ENCODE peak calls at places on chromosomes 12 and 14, in four cellular contexts. One of them, this sample, is unnamed.

GRCh38 chr12:127810026-127810425 is 456.9 kb upstream of the TMEM132C start:
- DNase-seq in A673: peak
- DNase-seq in heart left ventricle: no peak
- DNase-seq in tibial artery: no peak
- DNase-seq in this sample: no peak

GRCh38 chr12:59803735-59804134 is 207.9 kb downstream of the SLC16A7 start:
- DNase-seq in heart left ventricle: no peak
- DNase-seq in A673: no peak
- DNase-seq in tibial artery: no peak
- DNase-seq in this sample: no peak

GRCh38 chr12:105942316-105942715 is 196.4 kb downstream of the NUAK1 start:
- DNase-seq in tibial artery: no peak
- DNase-seq in heart left ventricle: no peak
- DNase-seq in A673: no peak
- DNase-seq in this sample: no peak

GRCh38 chr14:96567289-96567899 is 65.2 kb downstream of the PAPOLA start:
- DNase-seq in A673: peak
- DNase-seq in heart left ventricle: no peak
- DNase-seq in tibial artery: no peak
- DNase-seq in this sample: no peak

GRCh38 chr12:7994731-7995205 is 37.7 kb upstream of the FOXJ2 start:
- DNase-seq in heart left ventricle: no peak
- DNase-seq in A673: no peak
- DNase-seq in tibial artery: no peak
- DNase-seq in this sample: no peak

GRCh38 chr12:111129149-111129548 is 208.8 kb upstream of the MYL2 start:
- DNase-seq in A673: no peak
- DNase-seq in heart left ventricle: no peak
- DNase-seq in tibial artery: no peak
- DNase-seq in this sample: no peak

GRCh38 chr14:85333313-85333712 is 196.6 kb upstream of the FLRT2 start:
- DNase-seq in tibial artery: no peak
- DNase-seq in A673: peak
- DNase-seq in heart left ventricle: no peak
- DNase-seq in this sample: no peak

GRCh38 chr12:62044450-62044849 is 215.8 kb upstream of the USP15 start:
- DNase-seq in tibial artery: no peak
- DNase-seq in A673: no peak
- DNase-seq in heart left ventricle: no peak
- DNase-seq in this sample: no peak

GRCh38 chr12:56257491-56258067 is 605 bp downstream of the ANKRD52 start:
- DNase-seq in heart left ventricle: no peak
- DNase-seq in tibial artery: no peak
- DNase-seq in A673: peak
- DNase-seq in this sample: no peak

GRCh38 chr12:131507881-131508280 is 203.0 kb upstream of the SFSWAP start:
- DNase-seq in tibial artery: no peak
- DNase-seq in A673: no peak
- DNase-seq in heart left ventricle: no peak
- DNase-seq in this sample: no peak

GRCh38 chr12:124184456-124184855 is 110.4 kb upstream of the RFLNA start:
- DNase-seq in A673: no peak
- DNase-seq in heart left ventricle: no peak
- DNase-seq in tibial artery: no peak
- DNase-seq in this sample: no peak

GRCh38 chr12:71594214-71594948 is 69.3 kb downstream of the ZFC3H1 start:
- DNase-seq in tibial artery: no peak
- DNase-seq in A673: peak
- DNase-seq in heart left ventricle: peak
- DNase-seq in this sample: no peak

GRCh38 chr14:103669370-103669769 is 40.4 kb downstream of the KLC1 start:
- DNase-seq in A673: no peak
- DNase-seq in heart left ventricle: no peak
- DNase-seq in tibial artery: no peak
- DNase-seq in this sample: no peak

GRCh38 chr12:89454080-89454848 is 70.3 kb downstream of the GALNT4 start:
- DNase-seq in tibial artery: no peak
- DNase-seq in heart left ventricle: no peak
- DNase-seq in A673: peak
- DNase-seq in this sample: no peak

GRCh38 chr12:31204995-31205582 is 120.9 kb downstream of the SINHCAF start:
- DNase-seq in heart left ventricle: no peak
- DNase-seq in tibial artery: no peak
- DNase-seq in A673: no peak
- DNase-seq in this sample: no peak

GRCh38 chr14:36518031-36518585 is 1.9 kb downstream of the NKX2-1 start:
- DNase-seq in tibial artery: no peak
- DNase-seq in A673: no peak
- DNase-seq in heart left ventricle: no peak
- DNase-seq in this sample: no peak

GRCh38 chr12:82671673-82672195 is 15.0 kb upstream of the TMTC2 start:
- DNase-seq in heart left ventricle: no peak
- DNase-seq in A673: no peak
- DNase-seq in tibial artery: no peak
- DNase-seq in this sample: no peak

GRCh38 chr12:122028165-122028591 is 6.5 kb downstream of the BCL7A start:
- DNase-seq in heart left ventricle: no peak
- DNase-seq in A673: no peak
- DNase-seq in tibial artery: no peak
- DNase-seq in this sample: no peak

GRCh38 chr12:105899589-105899988 is 239.2 kb downstream of the NUAK1 start:
- DNase-seq in A673: no peak
- DNase-seq in tibial artery: no peak
- DNase-seq in heart left ventricle: no peak
- DNase-seq in this sample: no peak

GRCh38 chr14:101958418-101959185 is 5.8 kb upstream of the DYNC1H1 start:
- DNase-seq in tibial artery: peak
- DNase-seq in A673: no peak
- DNase-seq in heart left ventricle: no peak
- DNase-seq in this sample: no peak

GRCh38 chr12:82524636-82525035 is 162.1 kb upstream of the TMTC2 start:
- DNase-seq in A673: no peak
- DNase-seq in heart left ventricle: no peak
- DNase-seq in tibial artery: no peak
- DNase-seq in this sample: no peak

GRCh38 chr12:6062427-6063378 is 61.8 kb downstream of the VWF start:
- DNase-seq in tibial artery: no peak
- DNase-seq in heart left ventricle: peak
- DNase-seq in A673: peak
- DNase-seq in this sample: no peak

GRCh38 chr12:103586791-103587370 is at the start of gene STAB2:
- DNase-seq in heart left ventricle: no peak
- DNase-seq in A673: no peak
- DNase-seq in tibial artery: no peak
- DNase-seq in this sample: no peak

GRCh38 chr14:104998801-104999200 is 13.2 kb downstream of the CLBA1 start:
- DNase-seq in heart left ventricle: peak
- DNase-seq in tibial artery: no peak
- DNase-seq in A673: no peak
- DNase-seq in this sample: no peak

GRCh38 chr14:29743566-29743965 is 184.1 kb downstream of the PRKD1 start:
- DNase-seq in A673: peak
- DNase-seq in heart left ventricle: no peak
- DNase-seq in tibial artery: peak
- DNase-seq in this sample: no peak

GRCh38 chr14:95497561-95498011 is 18.9 kb downstream of the SYNE3 start:
- DNase-seq in heart left ventricle: no peak
- DNase-seq in A673: no peak
- DNase-seq in tibial artery: no peak
- DNase-seq in this sample: no peak

GRCh38 chr14:55707365-55707804 is 127.4 kb downstream of the KTN1 start:
- DNase-seq in tibial artery: no peak
- DNase-seq in heart left ventricle: no peak
- DNase-seq in A673: peak
- DNase-seq in this sample: no peak

GRCh38 chr12:58176296-58176869 is 235.0 kb downstream of the ATP23 start:
- DNase-seq in tibial artery: no peak
- DNase-seq in heart left ventricle: peak
- DNase-seq in A673: peak
- DNase-seq in this sample: no peak

GRCh38 chr14:54804720-54805060 is 97.9 kb downstream of the GCH1 start:
- DNase-seq in heart left ventricle: no peak
- DNase-seq in A673: no peak
- DNase-seq in tibial artery: no peak
- DNase-seq in this sample: peak

GRCh38 chr14:61512026-61512425 is 183.3 kb upstream of the HIF1A start:
- DNase-seq in tibial artery: no peak
- DNase-seq in A673: no peak
- DNase-seq in heart left ventricle: no peak
- DNase-seq in this sample: no peak

GRCh38 chr14:102217987-102218421 is 78.3 kb downstream of the WDR20 start:
- DNase-seq in tibial artery: no peak
- DNase-seq in A673: no peak
- DNase-seq in heart left ventricle: no peak
- DNase-seq in this sample: no peak

GRCh38 chr14:31340297-31341063 is 79.9 kb downstream of the HEATR5A start:
- DNase-seq in heart left ventricle: no peak
- DNase-seq in A673: no peak
- DNase-seq in tibial artery: no peak
- DNase-seq in this sample: no peak

GRCh38 chr14:92515510-92516343 is 2.1 kb downstream of the RIN3 start:
- DNase-seq in tibial artery: no peak
- DNase-seq in heart left ventricle: no peak
- DNase-seq in A673: no peak
- DNase-seq in this sample: no peak

GRCh38 chr12:34395056-34396005 is 373.0 kb downstream of the ALG10 start:
- DNase-seq in heart left ventricle: peak
- DNase-seq in tibial artery: peak
- DNase-seq in A673: no peak
- DNase-seq in this sample: peak

GRCh38 chr12:131788070-131788469 is 40.1 kb upstream of the MMP17 start:
- DNase-seq in tibial artery: no peak
- DNase-seq in A673: no peak
- DNase-seq in heart left ventricle: no peak
- DNase-seq in this sample: no peak

GRCh38 chr14:81208489-81208888 is 12.3 kb downstream of the GTF2A1 start:
- DNase-seq in A673: no peak
- DNase-seq in heart left ventricle: no peak
- DNase-seq in tibial artery: peak
- DNase-seq in this sample: no peak

GRCh38 chr14:94345344-94346072 is 22.4 kb upstream of the SERPINA6 start:
- DNase-seq in A673: peak
- DNase-seq in tibial artery: no peak
- DNase-seq in heart left ventricle: no peak
- DNase-seq in this sample: peak

DNA sequence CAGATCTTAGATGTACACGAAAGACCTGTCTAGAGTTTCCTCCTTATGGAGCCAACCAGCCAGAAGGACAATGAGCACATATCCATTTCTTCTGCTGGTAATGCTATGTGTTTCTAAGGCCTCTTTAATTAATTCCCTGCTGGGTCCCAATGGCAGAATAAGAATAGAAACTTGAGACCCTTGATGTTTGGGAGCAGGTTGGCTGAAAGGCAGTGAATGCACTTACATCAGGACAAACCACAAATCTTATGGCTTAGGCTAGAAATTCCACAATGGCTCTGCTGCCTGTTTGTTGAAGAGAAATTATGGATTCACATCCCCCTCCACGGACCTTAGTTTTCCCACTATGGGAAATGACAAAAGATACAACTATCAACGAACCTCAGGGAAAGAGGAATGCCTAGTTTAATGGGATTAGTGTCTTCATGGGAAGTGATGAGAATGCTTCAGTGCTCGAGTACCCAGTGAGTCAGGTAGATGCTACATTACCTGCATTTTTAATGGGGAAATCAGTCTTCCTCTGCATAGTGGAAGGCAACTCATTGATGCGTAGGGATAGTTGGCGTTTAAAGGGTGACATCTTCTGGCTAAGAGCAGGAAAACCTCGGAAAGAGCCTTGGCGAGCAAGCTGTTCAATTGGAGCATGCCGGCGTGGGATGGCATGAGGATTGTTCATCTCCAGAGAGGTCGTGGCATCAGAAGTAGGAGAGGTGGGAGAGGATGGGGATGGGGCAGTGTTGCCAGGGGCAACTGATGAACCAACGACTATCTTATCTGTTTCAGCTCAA is 46.5 kb downstream of the PAPLN start:
- DNase-seq in heart left ventricle: no peak
- DNase-seq in A673: peak
- DNase-seq in tibial artery: no peak
- DNase-seq in this sample: no peak
- TF ChIP-seq CTCF in heart left ventricle: no peak
- TF ChIP-seq CTCF in A673: peak
- TF ChIP-seq CTCF in tibial artery: no peak
- TF ChIP-seq CTCF in this sample: no peak

GRCh38 chr12:52521581-52522266 is 1.5 kb upstream of the KRT5 start:
- DNase-seq in heart left ventricle: no peak
- DNase-seq in A673: no peak
- DNase-seq in tibial artery: no peak
- DNase-seq in this sample: peak
- H3K4me3 ChIP-seq in heart left ventricle: no peak
- H3K4me3 ChIP-seq in A673: no peak
- H3K4me3 ChIP-seq in tibial artery: no peak
- H3K4me3 ChIP-seq in this sample: no peak

DNA sequence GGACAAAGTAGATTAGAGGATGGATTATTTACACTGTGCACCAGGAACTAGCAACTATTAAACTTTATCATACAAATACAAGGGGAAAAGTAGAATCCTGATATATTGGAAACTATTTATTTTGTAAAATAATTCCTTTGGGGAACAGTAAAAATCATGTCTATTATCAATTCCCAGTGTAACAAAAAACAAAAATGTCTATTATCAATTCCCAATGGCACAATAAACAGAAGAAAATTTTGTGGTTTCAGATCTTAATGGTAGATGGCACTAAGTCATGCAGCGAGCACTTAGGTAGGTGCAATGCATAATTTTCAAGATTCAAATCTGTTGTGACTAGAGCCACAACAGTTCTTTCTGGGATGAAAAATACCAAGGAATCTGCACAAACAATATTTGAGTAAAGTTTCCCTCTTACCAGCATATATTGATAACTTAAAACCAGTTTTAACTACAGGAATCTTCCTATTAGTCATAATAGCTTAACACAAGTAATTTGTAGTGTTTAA is 13.7 kb downstream of the CFL2 start:
- DNase-seq in heart left ventricle: no peak
- DNase-seq in A673: no peak
- DNase-seq in tibial artery: no peak
- DNase-seq in this sample: no peak
- H3K27ac ChIP-seq in heart left ventricle: no peak
- H3K27ac ChIP-seq in A673: no peak
- H3K27ac ChIP-seq in tibial artery: no peak
- H3K27ac ChIP-seq in this sample: no peak

DNA sequence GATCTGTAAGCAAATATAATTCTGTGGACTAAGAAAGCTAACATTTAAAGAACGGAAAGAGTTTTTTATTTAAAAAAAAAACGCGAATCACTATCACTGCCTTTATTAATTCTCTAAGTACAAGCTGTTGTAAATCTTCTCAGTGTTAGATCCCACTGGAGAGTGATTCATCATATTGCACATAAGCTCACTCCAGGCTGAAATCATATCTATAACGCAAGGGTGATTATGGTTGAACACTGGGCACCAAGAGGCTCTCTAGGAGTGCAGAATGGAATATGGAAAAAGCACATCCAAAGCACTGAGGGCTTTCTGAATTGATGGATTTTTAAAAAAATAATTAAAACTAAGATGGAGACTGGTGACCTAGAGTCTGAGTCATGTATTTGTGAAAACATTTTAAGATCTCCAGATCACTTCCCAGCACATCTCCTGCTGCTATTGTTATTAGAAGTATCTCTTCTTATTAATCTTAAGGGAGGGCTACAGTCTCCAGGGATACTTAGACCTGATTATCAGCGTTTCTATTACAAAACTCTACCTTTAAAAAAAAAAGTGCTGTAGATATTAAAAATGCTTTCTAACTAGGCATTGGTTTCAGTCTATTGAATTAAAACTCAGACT is 1106.8 kb downstream of the AACS start:
- DNase-seq in A673: no peak
- DNase-seq in heart left ventricle: no peak
- DNase-seq in tibial artery: no peak
- DNase-seq in this sample: no peak
- TF ChIP-seq CTCF in A673: no peak
- TF ChIP-seq CTCF in heart left ventricle: no peak
- TF ChIP-seq CTCF in tibial artery: no peak
- TF ChIP-seq CTCF in this sample: no peak